ENCODE peak calls at places on chromosomes 16 and 17, in five cellular contexts. U is GM12878, Y is HCT116, T is HepG2, A is K562. Z is an unnamed sample.

GRCh38 chr17:11412653-11413052 is 171.6 kb downstream of the SHISA6 start:
- DNase-seq in A (no peak), Y (no peak), T (no peak), U (no peak), Z (no peak)

GRCh38 chr17:30513346-30513745 is 36.1 kb downstream of the GOSR1 start:
- DNase-seq in U (no peak), A (no peak), Y (no peak), T (no peak), Z (no peak)

GRCh38 chr17:76240461-76241204 is at the start of gene RNF157:
- DNase-seq in U (no peak), Y (no peak), T (peak), A (peak), Z (peak)

GRCh38 chr17:78058001-78058400 is 70.6 kb downstream of the TMC6 start:
- DNase-seq in U (no peak), T (no peak), A (no peak), Y (no peak), Z (no peak)

GRCh38 chr17:60392845-60393702 is 1.1 kb upstream of the USP32 start:
- DNase-seq in U (peak), T (peak), A (peak), Y (peak), Z (no peak)

GRCh38 chr17:42010898-42011516 is 6.2 kb downstream of the DNAJC7 start:
- DNase-seq in U (no peak), T (peak), Y (no peak), A (peak), Z (no peak)

GRCh38 chr17:36514856-36515255 is 19.8 kb downstream of the MYO19 start:
- DNase-seq in U (no peak), A (no peak), Y (no peak), T (no peak), Z (no peak)

GRCh38 chr17:75407655-75408352 is 2.3 kb upstream of the GRB2 start:
- DNase-seq in T (no peak), U (no peak), Y (no peak), A (no peak), Z (no peak)

GRCh38 chr16:81816793-81817210 is 37.7 kb downstream of the PLCG2 start:
- DNase-seq in Y (no peak), A (no peak), T (no peak), U (peak), Z (no peak)

GRCh38 chr17:19487009-19487600 is 46.5 kb upstream of the SLC47A1 start:
- DNase-seq in A (no peak), Y (no peak), U (no peak), T (no peak), Z (no peak)

GRCh38 chr16:15770512-15770911 is 86.3 kb downstream of the MYH11 start:
- DNase-seq in Y (no peak), A (no peak), T (no peak), U (no peak), Z (no peak)

GRCh38 chr16:69814561-69814960 is 52.4 kb downstream of the WWP2 start:
- DNase-seq in Y (no peak), A (no peak), U (no peak), T (peak), Z (no peak)

GRCh38 chr16:930511-930910 is 40.3 kb downstream of the LMF1 start:
- DNase-seq in U (no peak), Y (no peak), T (no peak), A (no peak), Z (no peak)

GRCh38 chr16:3646348-3646920 is 8.1 kb upstream of the DNASE1 start:
- DNase-seq in A (peak), U (no peak), Y (peak), T (peak), Z (no peak)

GRCh38 chr16:4273858-4274291 is 1.1 kb upstream of the TFAP4 start:
- DNase-seq in A (no peak), T (peak), Y (peak), U (no peak), Z (peak)

GRCh38 chr16:28067604-28068382 is 4.3 kb upstream of the GSG1L start:
- DNase-seq in T (no peak), A (no peak), U (no peak), Y (no peak), Z (no peak)

GRCh38 chr17:49588726-49589555 is 13.3 kb downstream of the NXPH3 start:
- DNase-seq in Y (no peak), T (no peak), A (no peak), U (no peak), Z (no peak)

GRCh38 chr17:55266958-55267688 is 2.4 kb downstream of the HLF start:
- DNase-seq in A (no peak), U (no peak), T (no peak), Y (no peak), Z (no peak)

GRCh38 chr17:75853410-75853809 is 1.7 kb downstream of the WBP2 start:
- DNase-seq in A (no peak), U (no peak), Y (no peak), T (no peak), Z (no peak)

DNA sequence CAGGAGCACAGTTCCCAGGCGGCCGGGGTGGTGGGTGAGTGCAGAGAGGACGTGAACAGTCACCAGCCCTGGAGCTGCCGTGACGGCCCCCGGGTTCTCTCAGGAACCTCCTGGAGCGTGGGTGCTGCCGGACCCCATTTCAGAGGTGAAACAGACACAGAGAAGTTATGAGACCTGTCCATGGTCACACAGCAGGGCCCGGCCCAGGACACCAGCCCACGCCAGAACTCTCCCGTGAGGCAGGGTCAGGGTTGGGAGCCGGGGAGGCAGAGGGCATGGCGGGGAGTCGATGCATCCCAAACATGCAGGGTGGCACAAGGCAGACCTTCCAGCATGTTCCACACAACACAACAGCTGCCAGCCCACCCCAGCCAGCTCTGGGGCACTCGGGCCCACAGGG is 3.8 kb upstream of the PVALEF start:
- DNase-seq in U (no peak), T (no peak), A (no peak), Y (no peak), Z (no peak)
- TF ChIP-seq SRF in U (no peak), T (no peak), A (no peak), Y (no peak), Z (no peak)

GRCh38 chr16:29146266-29146665 is 161.4 kb downstream of the LAT start:
- DNase-seq in Y (no peak), T (no peak), A (no peak), U (no peak), Z (no peak)
- TF ChIP-seq SRF in Y (no peak), T (no peak), A (no peak), U (no peak), Z (no peak)

GRCh38 chr17:17526369-17526768 is 30.2 kb upstream of the RASD1 start:
- DNase-seq in A (no peak), U (no peak), Y (no peak), T (no peak), Z (no peak)
- TF ChIP-seq SRF in A (no peak), U (no peak), Y (no peak), T (no peak), Z (no peak)

GRCh38 chr17:2174471-2175293 is 119.8 kb downstream of the HIC1 start:
- DNase-seq in U (no peak), Y (no peak), T (peak), A (no peak), Z (no peak)
- TF ChIP-seq SRF in U (no peak), Y (no peak), T (peak), A (no peak), Z (no peak)

GRCh38 chr16:56625140-56625942 is at the start of gene MT1E:
- DNase-seq in A (no peak), U (no peak), Y (peak), T (peak), Z (peak)
- TF ChIP-seq SRF in A (no peak), U (no peak), Y (no peak), T (no peak), Z (no peak)

GRCh38 chr17:39668141-39668924 is at the start of gene PNMT:
- DNase-seq in T (peak), Y (no peak), U (no peak), A (peak), Z (no peak)

GRCh38 chr17:39667262-39668140 is 752 bp upstream of the PNMT start:
- DNase-seq in Y (no peak), U (no peak), A (peak), T (no peak), Z (peak)

GRCh38 chr17:39666231-39666600 is 1.1 kb downstream of the TCAP start:
- DNase-seq in U (no peak), Y (no peak), A (no peak), T (no peak), Z (no peak)

GRCh38 chr17:39665642-39666221 is 583 bp downstream of the TCAP start:
- DNase-seq in A (no peak), U (no peak), Y (no peak), T (no peak), Z (no peak)

GRCh38 chr17:39666601-39667261 is 1.5 kb upstream of the PNMT start:
- DNase-seq in U (no peak), T (no peak), A (peak), Y (no peak), Z (no peak)
- TF ChIP-seq SRF in U (no peak), T (no peak), A (no peak), Y (no peak), Z (no peak)

DNA sequence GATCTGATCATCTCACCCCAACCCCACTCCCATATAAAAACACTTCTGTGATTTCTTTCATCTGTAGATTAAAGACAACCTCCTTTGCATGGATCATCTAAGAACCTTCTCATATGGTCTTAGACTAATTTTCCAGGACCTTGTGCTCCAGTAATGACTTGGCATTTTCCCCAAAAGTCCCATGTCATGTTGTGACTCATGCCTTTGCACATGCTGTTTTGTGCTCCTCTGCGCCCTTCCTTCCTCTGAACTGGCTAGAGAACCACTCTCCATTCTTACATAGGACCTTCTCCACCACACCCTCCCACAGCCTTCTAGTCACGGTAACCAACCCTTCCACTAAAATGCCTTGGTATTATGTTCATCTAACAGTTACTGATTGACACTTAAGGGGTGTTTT is 99.5 kb upstream of the AXIN2 start:
- DNase-seq in U (no peak), Y (no peak), T (no peak), A (peak), Z (no peak)
- TF ChIP-seq SRF in U (no peak), Y (no peak), T (no peak), A (no peak), Z (no peak)

DNA sequence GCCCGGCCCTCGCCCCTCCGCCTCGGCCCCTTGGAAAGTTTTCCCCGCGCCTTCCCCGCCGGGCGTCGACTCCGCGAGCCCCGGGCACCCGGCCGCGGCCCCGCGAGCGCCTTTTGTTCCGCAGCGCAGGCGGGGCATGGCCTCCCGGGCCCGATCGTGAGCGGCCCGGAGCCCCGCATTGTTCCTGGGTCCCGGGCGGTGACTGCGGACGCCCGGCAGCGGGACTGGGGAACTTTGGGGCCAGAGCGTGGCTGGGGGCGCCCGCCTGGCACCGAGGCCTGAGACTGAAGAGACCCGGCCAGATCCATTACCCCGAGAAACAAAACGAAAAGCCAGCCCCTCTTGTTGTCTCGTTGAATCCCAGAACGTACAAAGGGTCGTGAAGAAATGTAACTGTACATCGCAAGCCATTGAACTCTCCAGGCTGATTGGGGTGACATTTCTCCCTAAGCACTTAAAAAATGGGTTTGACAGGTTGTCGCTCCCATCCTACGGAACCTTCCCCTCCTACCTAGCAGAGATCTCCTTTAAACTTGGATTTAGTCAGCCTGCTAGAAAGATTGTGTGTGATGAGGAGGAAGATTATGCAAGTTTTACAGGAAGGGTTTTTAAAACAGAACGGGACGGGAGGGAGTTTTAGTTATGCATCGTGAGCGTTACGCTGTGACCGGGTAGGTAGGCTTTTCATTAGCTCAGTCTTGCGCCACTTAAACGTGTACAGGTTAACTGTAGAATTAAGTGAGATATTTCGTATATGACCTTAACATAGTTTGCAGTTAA is 807 bp downstream of the METTL9 start:
- DNase-seq in Y (no peak), T (peak), A (peak), U (peak), Z (no peak)
- TF ChIP-seq SRF in Y (no peak), T (no peak), A (no peak), U (no peak), Z (no peak)

DNA sequence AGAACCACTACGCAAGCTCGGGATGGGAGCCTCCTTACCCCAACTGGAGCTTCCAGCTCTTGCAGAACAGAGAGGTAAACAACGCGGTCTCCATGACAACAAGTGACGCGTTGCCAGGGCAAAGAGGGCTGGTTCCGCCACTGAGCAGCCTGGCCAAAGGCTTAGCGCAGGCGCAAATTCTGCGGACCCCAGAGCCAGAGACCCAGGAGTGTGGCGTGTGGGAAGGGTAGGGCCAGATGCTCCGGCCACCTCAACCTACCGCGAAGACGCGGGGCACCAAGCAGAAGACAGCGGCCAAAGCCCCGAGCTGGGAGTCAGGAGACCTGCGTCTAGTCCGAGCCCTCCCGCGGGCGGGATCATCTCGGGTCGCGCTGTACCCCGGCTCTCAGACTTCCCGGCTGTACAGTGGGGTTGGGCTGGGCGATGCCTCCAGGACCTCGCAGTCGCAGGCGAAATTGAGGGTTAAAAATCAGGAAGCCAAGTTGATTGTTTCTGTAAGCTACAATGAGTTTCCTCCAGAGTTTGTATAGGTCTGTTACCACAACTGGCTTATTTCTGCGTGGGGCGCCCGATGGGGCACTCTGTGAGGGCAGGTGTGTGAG is at the start of gene TEKT1:
- DNase-seq in Y (no peak), T (peak), U (no peak), A (no peak), Z (peak)
- TF ChIP-seq SRF in Y (no peak), T (no peak), U (no peak), A (no peak), Z (no peak)

GRCh38 chr17:9671559-9671958 is 26.2 kb downstream of the USP43 start:
- DNase-seq in Y (no peak), U (no peak), T (no peak), A (no peak), Z (no peak)

GRCh38 chr17:9670596-9670995 is 25.3 kb downstream of the USP43 start:
- DNase-seq in A (no peak), T (no peak), Y (no peak), U (no peak), Z (no peak)

GRCh38 chr17:9666461-9667050 is 21.2 kb downstream of the USP43 start:
- DNase-seq in Y (no peak), T (no peak), U (no peak), A (no peak), Z (no peak)

GRCh38 chr17:9669551-9670008 is 24.3 kb downstream of the USP43 start:
- DNase-seq in T (no peak), U (no peak), Y (no peak), A (no peak), Z (no peak)

GRCh38 chr17:9668532-9668931 is 23.2 kb downstream of the USP43 start:
- DNase-seq in U (no peak), Y (no peak), A (no peak), T (no peak), Z (no peak)
- TF ChIP-seq SRF in U (no peak), Y (no peak), A (no peak), T (no peak), Z (no peak)

Z was measured in H1.